ENCODE peak calls at places on chromosome 15, in seven cellular contexts. N is HFFc6, V is A549, E is GM12864, U is stomach, K is fibroblast of mammary gland, S is GM20000. Z is an unnamed sample.

GRCh38 chr15:63469190-63469589 is 35.2 kb upstream of the USP3 start:
- DNase-seq in S (no peak), E (no peak), U (no peak), N (no peak), V (no peak), K (no peak), Z (no peak)

GRCh38 chr15:89358755-89359439 is 24.3 kb upstream of the POLG start:
- DNase-seq in K (peak), E (peak), V (peak), U (peak), S (peak), N (peak), Z (no peak)

GRCh38 chr15:48693474-48693873 is 48.0 kb upstream of the FBN1 start:
- DNase-seq in N (peak), S (no peak), V (no peak), E (no peak), K (peak), U (no peak), Z (no peak)

GRCh38 chr15:48796930-48797329 is 13.9 kb downstream of the CEP152 start:
- DNase-seq in E (no peak), N (peak), S (no peak), V (peak), U (no peak), K (peak), Z (no peak)

GRCh38 chr15:34182942-34183341 is 27.0 kb downstream of the KATNBL1 start:
- DNase-seq in N (no peak), S (no peak), K (no peak), U (no peak), E (no peak), V (no peak), Z (no peak)

GRCh38 chr15:98421419-98422085 is 226.8 kb upstream of the IGF1R start:
- DNase-seq in E (no peak), U (peak), N (peak), S (peak), V (peak), K (peak), Z (no peak)

GRCh38 chr15:43911235-43911661 is 84.4 kb downstream of the WDR76 start:
- DNase-seq in K (peak), U (no peak), E (no peak), S (no peak), N (peak), V (peak), Z (no peak)

GRCh38 chr15:67836477-67836876 is 3.4 kb downstream of the RNU6-1 start:
- DNase-seq in V (peak), S (peak), E (no peak), N (peak), K (peak), U (peak), Z (no peak)

GRCh38 chr15:74314897-74315438 is 52.5 kb downstream of the CYP11A1 start:
- DNase-seq in K (no peak), U (no peak), N (no peak), V (no peak), S (no peak), E (no peak), Z (no peak)

GRCh38 chr15:97087337-97087736 is 756.8 kb downstream of the NR2F2 start:
- DNase-seq in V (no peak), U (no peak), K (no peak), S (no peak), E (no peak), N (no peak), Z (no peak)

GRCh38 chr15:51097553-51098330 is 3.0 kb upstream of the TNFAIP8L3 start:
- DNase-seq in N (peak), S (no peak), E (no peak), V (no peak), K (peak), U (no peak), Z (no peak)

GRCh38 chr15:57427367-57427821 is 51.1 kb downstream of the CGNL1 start:
- DNase-seq in S (no peak), U (no peak), V (peak), E (no peak), K (peak), N (peak), Z (no peak)

GRCh38 chr15:25183581-25184330 is 229.0 kb downstream of the SNRPN start:
- DNase-seq in N (no peak), U (no peak), V (no peak), S (no peak), K (no peak), E (no peak), Z (peak)

GRCh38 chr15:55530861-55531313 is 22.9 kb upstream of the DNAAF4 start:
- DNase-seq in E (no peak), S (no peak), U (no peak), K (peak), N (peak), V (peak), Z (no peak)

GRCh38 chr15:42427429-42428223 is 63.3 kb downstream of the ZNF106 start:
- DNase-seq in E (no peak), V (no peak), K (peak), U (no peak), S (no peak), N (peak), Z (no peak)

GRCh38 chr15:42065008-42065407 is 29.4 kb downstream of the PLA2G4D start:
- DNase-seq in N (no peak), E (no peak), V (no peak), U (peak), S (no peak), K (no peak), Z (no peak)

GRCh38 chr15:98217356-98217755 is 256.9 kb downstream of the ARRDC4 start:
- DNase-seq in S (no peak), U (no peak), V (no peak), K (no peak), E (no peak), N (no peak), Z (no peak)

GRCh38 chr15:32870240-32871033 is 152.6 kb downstream of the GREM1 start:
- DNase-seq in N (peak), V (no peak), E (peak), U (peak), K (peak), S (peak), Z (no peak)

GRCh38 chr15:88812137-88812536 is 8.9 kb downstream of the ACAN start:
- DNase-seq in S (no peak), N (no peak), U (no peak), E (no peak), K (no peak), V (no peak), Z (no peak)

GRCh38 chr15:62886431-62887071 is 156.0 kb upstream of the TPM1 start:
- DNase-seq in E (no peak), N (no peak), K (peak), V (peak), U (no peak), S (no peak), Z (no peak)

GRCh38 chr15:26115229-26115943 is 252.3 kb upstream of the ATP10A start:
- DNase-seq in N (no peak), K (no peak), V (no peak), S (no peak), U (no peak), E (no peak), Z (no peak)

GRCh38 chr15:75163150-75163564 is 38.5 kb upstream of the C15orf39 start:
- DNase-seq in E (no peak), S (no peak), N (no peak), V (no peak), K (no peak), U (no peak), Z (no peak)

GRCh38 chr15:47439146-47439869 is 278.0 kb upstream of the SEMA6D start:
- DNase-seq in N (peak), E (no peak), U (no peak), K (no peak), S (no peak), V (no peak), Z (no peak)

GRCh38 chr15:71653986-71654713 is 156.2 kb upstream of the NR2E3 start:
- DNase-seq in U (peak), S (no peak), V (no peak), N (no peak), E (no peak), K (no peak), Z (no peak)

GRCh38 chr15:48374472-48374871 is 43.2 kb downstream of the DUT start:
- DNase-seq in N (no peak), E (no peak), U (no peak), K (no peak), V (no peak), S (no peak), Z (no peak)

GRCh38 chr15:80951941-80952340 is 37.7 kb downstream of the MESD start:
- DNase-seq in S (no peak), N (no peak), V (no peak), U (no peak), K (no peak), E (no peak), Z (no peak)

GRCh38 chr15:22810033-22810734 is 23.7 kb downstream of the NIPA1 start:
- DNase-seq in U (no peak), S (no peak), K (no peak), N (no peak), E (no peak), V (no peak), Z (no peak)

GRCh38 chr15:62879770-62880169 is 162.8 kb upstream of the TPM1 start:
- DNase-seq in S (no peak), E (no peak), V (no peak), K (no peak), N (no peak), U (no peak), Z (no peak)

GRCh38 chr15:94110476-94111130 is 120.8 kb upstream of the MCTP2 start:
- DNase-seq in E (no peak), V (no peak), K (no peak), U (no peak), N (no peak), S (no peak), Z (no peak)

GRCh38 chr15:60993008-60993407 is 236.1 kb downstream of the RORA start:
- DNase-seq in U (no peak), K (peak), V (no peak), S (no peak), N (peak), E (no peak), Z (no peak)

GRCh38 chr15:75565062-75565970 is 13.8 kb downstream of the PTPN9 start:
- DNase-seq in U (no peak), S (no peak), E (no peak), K (no peak), V (no peak), N (peak), Z (no peak)

GRCh38 chr15:55789066-55789660 is 46.2 kb upstream of the PRTG start:
- DNase-seq in U (no peak), N (no peak), V (peak), E (no peak), S (peak), K (peak), Z (no peak)

GRCh38 chr15:38458646-38459045 is 4.7 kb downstream of the FAM98B start:
- DNase-seq in K (no peak), U (no peak), N (no peak), S (no peak), E (no peak), V (no peak), Z (no peak)

GRCh38 chr15:38459480-38459879 is 5.6 kb downstream of the FAM98B start:
- DNase-seq in U (no peak), N (no peak), K (no peak), V (no peak), S (no peak), E (no peak), Z (no peak)

GRCh38 chr15:38455096-38455495 is 1.2 kb downstream of the FAM98B start:
- DNase-seq in N (peak), E (no peak), U (no peak), K (peak), S (no peak), V (no peak), Z (no peak)

GRCh38 chr15:38453971-38454686 is at the start of gene FAM98B:
- DNase-seq in U (peak), N (peak), V (peak), K (peak), E (peak), S (peak), Z (peak)

DNA sequence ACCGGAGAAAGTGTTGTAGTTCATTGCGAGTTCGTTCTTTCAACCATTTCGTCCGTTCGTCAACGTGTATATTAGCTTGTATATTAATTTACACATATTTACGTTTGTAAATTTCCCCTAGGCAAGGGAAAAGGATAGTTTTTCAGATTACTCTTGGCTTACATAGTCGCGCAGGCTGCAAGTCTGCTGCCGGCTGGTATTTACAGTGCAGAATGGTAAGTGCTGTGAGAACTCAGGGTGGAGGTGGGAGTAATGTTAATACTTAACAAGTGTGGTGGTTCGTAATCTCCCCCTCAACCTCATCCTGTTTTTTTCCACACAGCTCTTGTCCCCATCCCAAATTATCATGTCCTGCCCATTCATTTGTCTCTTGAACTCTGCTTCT is 752 bp downstream of the FAM98B start:
- DNase-seq in V (no peak), E (no peak), N (no peak), U (no peak), K (no peak), S (no peak), Z (no peak)
- TF ChIP-seq CTCF in V (no peak), E (no peak), N (no peak), U (no peak), K (no peak), S (no peak), Z (no peak)

GRCh38 chr15:38427380-38427779 is 26.5 kb upstream of the FAM98B start:
- DNase-seq in S (no peak), V (no peak), U (no peak), E (no peak), N (no peak), K (no peak), Z (no peak)
- TF ChIP-seq CTCF in S (no peak), V (no peak), U (no peak), E (peak), N (no peak), K (no peak), Z (no peak)

GRCh38 chr15:101272584-101272983 is 4.7 kb downstream of the SELENOS start:
- DNase-seq in V (no peak), N (no peak), E (no peak), K (no peak), U (no peak), S (no peak), Z (no peak)

GRCh38 chr15:101266034-101266433 is 11.3 kb downstream of the SELENOS start:
- DNase-seq in V (no peak), U (no peak), N (no peak), E (no peak), K (peak), S (no peak), Z (no peak)

GRCh38 chr15:101267320-101268104 is 9.8 kb downstream of the SELENOS start:
- DNase-seq in K (peak), U (no peak), V (no peak), S (no peak), E (no peak), N (peak), Z (no peak)

GRCh38 chr15:101266787-101267186 is 10.5 kb downstream of the SELENOS start:
- DNase-seq in N (no peak), K (no peak), V (no peak), U (no peak), E (no peak), S (no peak), Z (no peak)

DNA sequence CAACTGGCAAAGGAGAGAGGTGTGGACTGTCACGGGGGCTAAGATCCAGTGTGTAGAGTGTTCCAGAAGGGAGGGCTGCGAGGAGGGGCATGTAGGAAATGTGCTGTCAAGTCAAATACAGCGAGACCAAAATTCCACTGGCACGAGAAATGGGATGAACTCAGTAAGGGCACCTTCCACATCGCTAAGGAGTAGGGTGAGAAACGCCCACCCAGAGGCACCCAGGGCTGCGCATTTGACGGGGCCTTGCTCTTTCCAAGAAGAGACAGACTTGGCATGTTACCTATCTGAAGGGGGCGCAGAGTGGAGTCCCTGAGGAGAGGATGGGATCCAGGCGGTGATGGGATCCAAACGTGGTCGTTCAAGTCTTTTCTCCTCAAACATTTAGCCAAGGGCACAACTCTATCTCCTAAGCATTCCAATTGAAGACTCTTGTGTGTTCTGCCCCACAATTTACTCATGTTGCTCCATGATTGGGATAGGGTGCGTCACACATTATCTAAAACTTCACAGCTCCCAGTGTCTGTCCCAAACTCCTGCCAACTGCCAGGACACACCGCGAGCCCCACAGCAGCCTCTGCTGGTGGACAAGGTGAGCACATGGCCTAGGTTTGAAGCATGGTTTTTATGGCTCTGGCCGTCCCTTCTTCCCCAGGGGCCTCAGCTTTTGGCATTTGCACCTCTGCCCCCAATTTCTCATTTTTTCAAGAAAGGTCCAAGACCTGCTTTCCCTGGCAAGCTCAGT is 7.6 kb downstream of the SELENOS start:
- DNase-seq in N (peak), S (no peak), K (no peak), U (no peak), E (no peak), V (peak), Z (no peak)
- TF ChIP-seq CTCF in N (peak), S (peak), K (peak), U (no peak), E (peak), V (peak), Z (peak)

DNA sequence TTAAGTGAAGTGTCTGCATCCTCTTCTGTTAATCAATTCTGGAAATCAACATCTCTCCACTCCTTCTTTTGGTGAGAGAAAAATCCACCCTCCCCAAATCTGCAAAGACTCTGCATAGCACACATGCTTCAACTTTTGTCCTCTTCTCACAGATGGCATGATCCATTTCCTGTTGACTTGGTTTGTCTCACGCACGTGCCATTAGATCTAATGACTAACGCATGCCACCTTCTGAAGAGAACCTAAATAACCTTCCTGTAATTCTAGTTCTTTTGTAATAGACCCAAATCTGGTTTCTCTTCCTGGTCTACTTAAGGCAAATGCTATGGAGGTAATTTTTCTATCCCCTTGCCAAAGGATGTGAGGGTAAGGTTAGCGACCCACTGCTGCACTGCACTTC is 51.0 kb upstream of the ATOSA start:
- DNase-seq in V (peak), E (peak), S (no peak), N (peak), K (peak), U (no peak), Z (no peak)
- TF ChIP-seq CTCF in V (no peak), E (peak), S (no peak), N (peak), K (no peak), U (no peak), Z (no peak)

GRCh38 chr15:31179683-31180082 is 78.2 kb upstream of the TRPM1 start:
- DNase-seq in E (no peak), U (no peak), N (no peak), K (no peak), S (no peak), V (no peak), Z (no peak)
- TF ChIP-seq CTCF in E (no peak), U (no peak), N (peak), K (no peak), S (no peak), V (no peak), Z (no peak)

GRCh38 chr15:84982301-84982920 is 755 bp downstream of the PDE8A start:
- DNase-seq in E (no peak), N (no peak), V (peak), U (peak), K (peak), S (peak), Z (no peak)

GRCh38 chr15:84981711-84982300 is at the start of gene PDE8A:
- DNase-seq in V (peak), E (no peak), S (peak), N (peak), K (peak), U (peak), Z (no peak)

GRCh38 chr15:84980196-84981053 is 1.2 kb upstream of the PDE8A start:
- DNase-seq in K (peak), N (peak), E (peak), S (peak), U (peak), V (peak), Z (peak)

GRCh38 chr15:84979651-84980050 is 2.0 kb upstream of the PDE8A start:
- DNase-seq in U (no peak), K (no peak), S (no peak), N (no peak), E (no peak), V (peak), Z (no peak)

GRCh38 chr15:84981054-84981710 is 474 bp upstream of the PDE8A start:
- DNase-seq in S (peak), U (peak), N (peak), K (peak), E (peak), V (peak), Z (peak)
- TF ChIP-seq CTCF in S (no peak), U (peak), N (peak), K (no peak), E (no peak), V (peak), Z (no peak)

GRCh38 chr15:45399381-45400212 is 21.3 kb upstream of the GATM start:
- DNase-seq in S (peak), V (peak), N (peak), K (peak), E (no peak), U (no peak), Z (no peak)
- TF ChIP-seq CTCF in S (no peak), V (peak), N (peak), K (peak), E (peak), U (peak), Z (peak)

GRCh38 chr15:66130496-66131014 is 123.0 kb downstream of the MEGF11 start:
- DNase-seq in K (no peak), V (no peak), E (no peak), U (no peak), N (no peak), S (no peak), Z (no peak)
- TF ChIP-seq CTCF in K (no peak), V (no peak), E (no peak), U (no peak), N (no peak), S (no peak), Z (no peak)

DNA sequence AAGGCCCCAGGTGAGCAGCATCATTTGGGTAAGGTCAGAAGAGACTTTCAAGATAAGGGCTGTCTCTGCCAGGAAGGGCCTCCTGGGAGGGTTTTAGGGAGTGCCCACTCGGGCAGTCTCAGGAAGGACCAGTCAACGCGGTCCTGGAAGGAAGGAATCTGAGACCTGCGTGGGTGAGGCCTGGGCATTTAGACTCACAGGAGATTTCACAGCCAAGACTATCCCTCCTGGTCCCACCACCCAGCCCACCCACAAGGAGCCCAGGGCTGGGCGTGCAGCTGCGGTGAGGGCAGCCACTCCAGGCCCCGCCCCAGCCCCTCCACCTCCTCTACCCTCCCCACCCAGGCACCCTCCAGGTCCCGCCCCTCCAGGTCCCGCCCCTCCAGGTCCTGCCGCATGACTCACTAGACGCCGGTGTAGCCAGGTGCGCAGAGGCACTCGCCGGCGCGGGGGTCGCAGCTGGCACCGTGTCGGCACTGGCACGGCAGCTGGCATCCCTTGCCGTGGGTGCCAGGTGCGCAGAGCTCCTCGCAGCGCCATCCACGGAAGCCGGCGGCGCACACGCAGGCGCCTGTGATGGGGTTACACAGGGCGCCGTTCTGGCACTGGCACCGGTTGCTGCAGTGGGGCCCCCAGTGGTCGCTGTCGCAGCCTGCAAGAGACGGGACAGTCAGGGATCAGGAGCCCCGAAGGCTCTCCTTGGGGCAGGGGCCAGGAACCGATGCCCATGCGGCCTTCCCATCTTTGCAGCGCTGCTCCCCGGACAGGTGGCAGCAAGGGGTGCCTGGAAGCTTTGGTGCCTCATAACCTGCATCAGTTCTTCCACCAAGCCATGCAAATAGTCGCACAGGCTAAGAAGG is 112.8 kb downstream of the RAB11A start:
- DNase-seq in V (no peak), E (no peak), S (peak), N (no peak), U (peak), K (no peak), Z (no peak)
- TF ChIP-seq CTCF in V (peak), E (peak), S (peak), N (no peak), U (no peak), K (no peak), Z (peak)

Z was measured in chondrocyte.